ENCODE peak calls at places on chromosomes 16 and 17, in four cellular contexts. R, C, E and V are unnamed samples. For H3K9me3 and H3K36me3, the result is how much of the 10 kb centered on the place peaks cover.

GRCh38 chr17:73291260-73291801 is 20.5 kb downstream of the CDC42EP4 start:
- DNase-seq in E (peak), C (peak), R (peak), V (peak)

GRCh38 chr17:8014558-8014850 is 12.1 kb downstream of the GUCY2D start:
- DNase-seq in R (no peak), C (no peak), E (no peak), V (no peak)

GRCh38 chr17:72266099-72266852 is 145.5 kb downstream of the SOX9 start:
- DNase-seq in C (no peak), E (no peak), R (no peak), V (no peak)

GRCh38 chr17:6381526-6382135 is 53.3 kb downstream of the AIPL1 start:
- DNase-seq in C (no peak), E (no peak), R (no peak), V (no peak)

GRCh38 chr17:10837987-10838386 is at the start of gene PIRT:
- DNase-seq in E (no peak), R (no peak), C (no peak), V (no peak)

GRCh38 chr17:28276011-28276410 is 43.0 kb upstream of the TMEM97 start:
- DNase-seq in C (no peak), E (no peak), R (no peak), V (no peak)

GRCh38 chr16:24372824-24373223 is 116.7 kb downstream of the CACNG3 start:
- DNase-seq in E (no peak), R (no peak), C (no peak), V (no peak)

GRCh38 chr17:14302421-14303099 is 1.7 kb downstream of the HS3ST3B1 start:
- DNase-seq in E (peak), R (peak), C (peak), V (peak)

GRCh38 chr16:87939562-87940423 is 3.5 kb upstream of the CA5A start:
- DNase-seq in C (no peak), E (no peak), R (no peak), V (no peak)

GRCh38 chr17:1904273-1905052 is 74.7 kb downstream of the RPA1 start:
- DNase-seq in E (no peak), C (no peak), R (no peak), V (no peak)

GRCh38 chr17:71709974-71710373 is 410.8 kb upstream of the SOX9 start:
- DNase-seq in R (no peak), E (no peak), C (no peak), V (peak)

GRCh38 chr17:7293821-7294613 is 422 bp downstream of the YBX2 start:
- DNase-seq in R (no peak), E (peak), C (no peak), V (no peak)

GRCh38 chr17:20153231-20153630 is 144.1 kb downstream of the SPECC1 start:
- DNase-seq in R (no peak), C (no peak), E (no peak), V (no peak)

GRCh38 chr17:64133546-64134215 is 3.7 kb upstream of the ERN1 start:
- DNase-seq in R (peak), C (no peak), E (no peak), V (peak)

GRCh38 chr17:50406578-50406977 is 9.3 kb upstream of the LRRC59 start:
- DNase-seq in C (no peak), R (no peak), E (no peak), V (no peak)

GRCh38 chr17:69314246-69315030 is 12.5 kb downstream of the ABCA5 start:
- DNase-seq in E (no peak), C (no peak), R (no peak), V (no peak)

GRCh38 chr17:1431631-1432104 is 24.4 kb downstream of the CRK start:
- DNase-seq in C (no peak), E (no peak), R (no peak), V (no peak)

GRCh38 chr16:11213373-11213772 is 42.6 kb downstream of the SOCS1 start:
- DNase-seq in E (no peak), R (no peak), C (no peak), V (no peak)

GRCh38 chr16:46730126-46730525 is 18.0 kb downstream of the MYLK3 start:
- DNase-seq in R (no peak), E (no peak), C (no peak), V (no peak)

GRCh38 chr17:17837380-17837821 is 615 bp upstream of the SREBF1 start:
- DNase-seq in R (peak), E (no peak), C (peak), V (peak)

GRCh38 chr16:87921236-87921773 is 15.0 kb downstream of the CA5A start:
- DNase-seq in E (peak), R (no peak), C (no peak), V (no peak)

GRCh38 chr17:50043290-50044148 is 12.4 kb upstream of the ITGA3 start:
- DNase-seq in E (peak), R (peak), C (no peak), V (no peak)

GRCh38 chr17:17664073-17664470 is 17.2 kb upstream of the RAI1 start:
- DNase-seq in E (no peak), R (no peak), C (no peak), V (no peak)

GRCh38 chr17:1560582-1561170 is 1.9 kb downstream of the PITPNA start:
- DNase-seq in E (no peak), C (no peak), R (no peak), V (no peak)

GRCh38 chr17:41254861-41255260 is 323 bp upstream of the KRTAP9-9 start:
- DNase-seq in E (no peak), C (no peak), R (no peak), V (no peak)

GRCh38 chr17:15036238-15036637 is 228.9 kb downstream of the PMP22 start:
- DNase-seq in R (no peak), E (no peak), C (no peak), V (no peak)

GRCh38 chr17:61568219-61569072 is 22.6 kb downstream of the NACA2 start:
- DNase-seq in C (no peak), R (no peak), E (no peak), V (no peak)

GRCh38 chr17:40466298-40466971 is 23.2 kb downstream of the IGFBP4 start:
- DNase-seq in E (no peak), C (no peak), R (no peak), V (no peak)

GRCh38 chr16:48963901-48964615 is 317.6 kb downstream of the CBLN1 start:
- DNase-seq in C (no peak), R (no peak), E (no peak), V (peak)

GRCh38 chr17:50620848-50621247 is 13.8 kb upstream of the ABCC3 start:
- DNase-seq in E (no peak), C (no peak), R (no peak), V (no peak)

GRCh38 chr16:1046271-1046955 is 26.1 kb upstream of the SSTR5 start:
- DNase-seq in E (no peak), R (no peak), C (no peak), V (no peak)

GRCh38 chr16:50517450-50518252 is 30.5 kb upstream of the NKD1 start:
- DNase-seq in R (no peak), E (peak), C (peak), V (no peak)
- H3K9me3 ChIP-seq in R (under half), E (under half), C (under half), V (under half)

GRCh38 chr17:58702045-58702476 is 9.7 kb downstream of the RAD51C start:
- DNase-seq in E (no peak), C (no peak), R (no peak), V (no peak)

GRCh38 chr17:58706351-58707140 is 14.1 kb downstream of the RAD51C start:
- DNase-seq in C (no peak), E (no peak), R (no peak), V (no peak)

GRCh38 chr17:58703887-58704286 is 11.5 kb downstream of the RAD51C start:
- DNase-seq in C (no peak), E (no peak), R (no peak), V (no peak)

GRCh38 chr17:58702708-58703107 is 10.3 kb downstream of the RAD51C start:
- DNase-seq in C (no peak), E (no peak), R (peak), V (no peak)

GRCh38 chr17:58703137-58703846 is 10.9 kb downstream of the RAD51C start:
- DNase-seq in E (no peak), C (no peak), R (peak), V (no peak)
- H3K36me3 ChIP-seq in E (under half), C (under half), R (under half), V (under half)

GRCh38 chr17:76527430-76528111 is 9.9 kb downstream of the CYGB start:
- DNase-seq in C (peak), R (peak), E (peak), V (peak)
- H3K4me3 ChIP-seq in C (peak), R (no peak), E (peak), V (peak)

GRCh38 chr16:35599429-35600165 is 2140.2 kb downstream of the TP53TG3F start:
- DNase-seq in E (no peak), C (no peak), R (no peak), V (no peak)
- H3K9me3 ChIP-seq in E (under half), C (under half), R (under half), V (under half)

GRCh38 chr17:59671386-59671785 is 35.8 kb downstream of the PTRH2 start:
- DNase-seq in E (no peak), C (no peak), R (no peak), V (no peak)

GRCh38 chr17:59678946-59679345 is 28.3 kb downstream of the PTRH2 start:
- DNase-seq in E (no peak), C (no peak), R (no peak), V (no peak)

GRCh38 chr17:59680314-59680713 is 26.9 kb downstream of the PTRH2 start:
- DNase-seq in R (no peak), C (no peak), E (no peak), V (no peak)

GRCh38 chr17:59669944-59670343 is 37.3 kb downstream of the PTRH2 start:
- DNase-seq in E (no peak), C (no peak), R (no peak), V (no peak)

DNA sequence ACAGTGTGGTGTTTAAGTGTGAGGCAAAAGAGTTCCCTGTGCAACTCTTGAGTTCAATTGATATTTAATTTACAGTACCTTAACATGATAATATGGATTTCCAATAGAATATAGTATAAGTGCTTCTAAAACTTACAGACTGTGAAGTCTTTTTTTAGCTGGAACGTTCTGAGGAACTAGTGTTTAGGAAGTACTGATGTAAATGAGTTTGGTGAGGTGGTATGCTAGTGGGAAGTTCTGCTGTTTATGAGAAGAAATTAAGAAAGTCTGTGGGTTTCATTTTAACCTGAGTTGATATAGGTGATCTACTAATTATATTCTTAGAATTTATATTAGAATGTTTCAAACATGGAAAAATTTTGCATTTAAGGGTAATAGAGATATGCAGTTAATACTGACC is 32.0 kb downstream of the PTRH2 start:
- DNase-seq in E (no peak), C (no peak), R (no peak), V (no peak)
- H3K36me3 ChIP-seq in E (half or more), C (under half), R (half or more), V (half or more)

GRCh38 chr17:67019126-67019507 is 25.2 kb upstream of the CACNG1 start:
- DNase-seq in C (no peak), R (no peak), E (no peak), V (no peak)

GRCh38 chr17:67019809-67020208 is 24.5 kb upstream of the CACNG1 start:
- DNase-seq in R (no peak), C (no peak), E (no peak), V (no peak)

GRCh38 chr17:67021718-67022450 is 22.5 kb upstream of the CACNG1 start:
- DNase-seq in R (no peak), C (no peak), E (no peak), V (no peak)

GRCh38 chr17:67021196-67021595 is 23.2 kb upstream of the CACNG1 start:
- DNase-seq in R (no peak), E (no peak), C (no peak), V (no peak)

DNA sequence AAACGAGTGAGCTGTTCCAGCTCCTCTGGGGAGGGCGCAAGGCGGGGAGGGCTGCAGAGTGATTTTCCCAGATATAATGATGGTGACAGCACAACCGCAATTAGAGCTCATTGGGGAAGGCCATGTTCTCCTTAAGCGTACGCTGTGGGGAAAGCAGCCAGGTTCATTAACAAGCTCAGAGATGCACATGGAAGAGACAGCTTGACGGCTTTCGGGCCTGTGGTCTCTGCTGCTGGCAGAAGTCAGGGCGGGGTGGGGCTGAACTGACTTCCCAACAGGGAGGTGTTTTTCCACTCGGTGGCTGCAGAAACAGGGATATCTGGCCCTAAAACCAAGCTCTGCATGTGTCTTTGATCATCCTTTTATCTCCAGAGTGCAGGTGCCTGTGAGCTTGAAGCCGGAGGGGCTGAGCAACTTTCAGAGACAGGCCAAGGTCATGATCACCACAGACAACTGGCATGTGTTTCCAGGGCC is 24.0 kb upstream of the CACNG1 start:
- DNase-seq in E (no peak), R (no peak), C (no peak), V (no peak)
- H3K4me3 ChIP-seq in E (no peak), R (no peak), C (no peak), V (no peak)

GRCh38 chr16:61901689-61902088 is 134.5 kb downstream of the CDH8 start:
- DNase-seq in R (no peak), E (no peak), C (no peak), V (no peak)

GRCh38 chr16:61897657-61898056 is 138.6 kb downstream of the CDH8 start:
- DNase-seq in C (no peak), E (no peak), R (no peak), V (no peak)

GRCh38 chr16:61900482-61900881 is 135.8 kb downstream of the CDH8 start:
- DNase-seq in E (no peak), C (no peak), R (peak), V (no peak)
- H3K9me3 ChIP-seq in E (under half), C (under half), R (under half), V (under half)

DNA sequence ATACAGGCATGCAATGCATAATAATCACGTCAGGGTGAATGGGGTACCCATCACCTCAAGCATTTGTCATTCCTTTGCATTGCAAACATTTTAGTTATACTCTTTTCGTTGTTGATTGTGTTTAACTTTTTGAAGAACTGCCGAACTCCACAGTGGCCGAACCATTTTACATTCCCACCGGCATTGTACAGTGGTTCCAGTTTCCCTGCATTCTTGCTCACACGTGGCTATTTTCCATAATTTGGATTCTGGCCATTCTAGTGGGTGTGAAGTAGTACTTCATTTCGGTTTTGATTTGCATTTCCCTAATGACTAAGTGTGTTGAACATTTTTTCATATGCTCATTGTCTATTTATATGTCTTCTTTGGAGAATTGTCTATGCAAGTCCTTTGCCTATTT is 13.0 kb downstream of the NOL11 start:
- DNase-seq in R (no peak), E (no peak), C (no peak), V (no peak)
- H3K36me3 ChIP-seq in R (half or more), E (half or more), C (under half), V (half or more)

DNA sequence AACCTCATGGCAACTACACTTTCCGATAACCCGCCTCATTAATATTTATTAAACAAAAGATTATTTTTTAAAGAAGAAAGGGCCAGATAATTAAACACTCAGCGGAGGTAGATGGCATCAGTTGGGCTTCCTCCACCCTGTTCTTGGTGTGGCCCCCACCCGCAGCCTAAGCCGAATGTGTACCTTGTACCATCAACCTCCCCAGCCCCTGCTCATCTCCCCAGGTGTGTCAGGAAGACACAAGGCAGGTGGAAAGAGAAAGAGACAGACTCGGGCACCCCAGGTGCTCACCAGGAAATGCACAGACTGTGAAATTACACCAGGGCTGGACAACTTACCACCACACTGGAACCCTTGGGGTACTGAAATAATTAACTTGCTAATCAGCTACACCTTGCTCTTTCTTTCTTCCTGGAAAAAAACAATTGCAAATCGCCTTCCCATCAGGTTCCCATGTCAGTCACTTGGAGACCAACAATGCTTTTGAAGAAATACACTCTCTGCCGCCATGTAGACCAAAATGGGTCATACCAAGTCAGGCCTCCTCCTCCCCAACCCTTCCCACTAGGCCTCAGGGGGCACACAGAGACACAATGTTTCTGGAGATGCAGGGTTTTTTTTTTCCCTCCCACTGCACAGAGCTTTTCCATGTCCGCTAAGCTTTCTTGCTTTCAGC is 8.7 kb upstream of the LHX1 start:
- DNase-seq in R (no peak), C (no peak), E (no peak), V (no peak)
- H3K4me3 ChIP-seq in R (no peak), C (no peak), E (no peak), V (no peak)

GRCh38 chr16:84032458-84033178 is 10.0 kb downstream of the SLC38A8 start:
- DNase-seq in C (no peak), E (no peak), R (no peak), V (no peak)

GRCh38 chr16:84029297-84030096 is 13.1 kb downstream of the SLC38A8 start:
- DNase-seq in R (no peak), C (no peak), E (no peak), V (no peak)

GRCh38 chr16:84034516-84034915 is 8.1 kb downstream of the SLC38A8 start:
- DNase-seq in E (no peak), R (no peak), C (no peak), V (no peak)

GRCh38 chr16:84033251-84034195 is 9.1 kb downstream of the SLC38A8 start:
- DNase-seq in R (no peak), C (no peak), E (no peak), V (no peak)

DNA sequence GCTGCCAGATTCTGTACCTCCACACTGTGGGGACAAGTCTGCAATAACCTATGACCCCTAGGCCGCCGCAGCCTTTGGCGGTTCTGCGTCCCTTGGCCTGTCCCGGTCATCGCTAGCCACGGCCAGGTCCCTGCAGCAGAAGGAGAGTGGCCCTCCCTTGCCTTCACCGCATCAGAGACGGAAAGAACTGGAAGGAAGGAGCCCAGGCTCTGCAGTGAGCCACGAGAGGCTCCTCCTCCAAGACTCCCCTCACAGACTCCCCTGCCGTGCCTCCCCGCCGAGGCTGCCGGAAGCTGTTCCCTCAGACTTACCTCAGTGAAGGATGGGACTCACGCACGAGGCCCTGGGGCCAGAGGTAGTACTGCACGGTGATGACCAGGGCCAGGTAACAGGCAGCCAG is 11.0 kb downstream of the SLC38A8 start:
- DNase-seq in C (no peak), E (no peak), R (no peak), V (no peak)
- H3K9me3 ChIP-seq in C (under half), E (under half), R (under half), V (under half)